ENCODE peak calls at places on chromosomes 4 and X, in six cellular contexts. G is psoas muscle, Q is upper lobe of left lung, L is tibial artery, E is cardiac muscle cell, D is right lobe of liver. K is an unnamed sample. For H3K27me3, the result is how much of the 10 kb centered on the place peaks cover.

GRCh38 chr4:4805805-4806345 is 53.6 kb upstream of the MSX1 start:
- DNase-seq in G (no peak), Q (no peak), L (no peak), D (no peak), E (no peak), K (no peak)

GRCh38 chr4:187312299-187312698 is 588.6 kb upstream of the FAT1 start:
- DNase-seq in L (no peak), D (no peak), Q (no peak), E (no peak), G (no peak), K (no peak)

GRCh38 chr4:90419124-90419711 is 292.0 kb downstream of the CCSER1 start:
- DNase-seq in Q (no peak), D (no peak), G (no peak), L (no peak), E (peak), K (peak)

GRCh38 chr4:123398803-123399637 is 2.4 kb downstream of the SPRY1 start:
- DNase-seq in L (peak), Q (peak), E (peak), G (peak), D (peak), K (no peak)

GRCh38 chr4:101102114-101102752 is 245.1 kb downstream of the PPP3CA start:
- DNase-seq in E (no peak), D (no peak), G (peak), L (peak), Q (no peak), K (no peak)

GRCh38 chr4:115234405-115235093 is 121.1 kb upstream of the NDST4 start:
- DNase-seq in L (no peak), E (peak), G (no peak), Q (no peak), D (no peak), K (no peak)

GRCh38 chrX:1221296-1221845 is 8.9 kb upstream of the CRLF2 start:
- DNase-seq in L (no peak), E (no peak), Q (no peak), G (no peak), D (no peak), K (no peak)

GRCh38 chrX:2572740-2573139 is 72.0 kb upstream of the DHRSX start:
- DNase-seq in E (no peak), L (no peak), G (no peak), Q (no peak), D (no peak), K (no peak)

GRCh38 chr4:167101035-167101434 is 133.3 kb downstream of the SPOCK3 start:
- DNase-seq in L (no peak), E (no peak), D (no peak), Q (no peak), G (no peak), K (no peak)

GRCh38 chr4:67366341-67366861 is 178.9 kb downstream of the CENPC start:
- DNase-seq in L (no peak), D (no peak), E (no peak), G (no peak), Q (no peak), K (no peak)

GRCh38 chrX:96985046-96985445 is 101.3 kb downstream of the RPA4 start:
- DNase-seq in L (no peak), Q (no peak), E (no peak), G (no peak), D (no peak), K (no peak)

GRCh38 chr4:157023941-157024340 is 52.0 kb upstream of the GLRB start:
- DNase-seq in D (no peak), E (no peak), G (no peak), Q (no peak), L (no peak), K (no peak)

GRCh38 chr4:52939739-52940138 is 77.6 kb downstream of the RASL11B start:
- DNase-seq in Q (no peak), D (no peak), G (no peak), L (no peak), E (no peak), K (no peak)

GRCh38 chrX:65601530-65602281 is 65.7 kb upstream of the MSN start:
- DNase-seq in G (peak), L (peak), E (no peak), Q (no peak), D (peak), K (no peak)

GRCh38 chrX:133473451-133473850 is 58.2 kb upstream of the GPC4 start:
- DNase-seq in D (no peak), L (no peak), G (no peak), E (no peak), Q (no peak), K (no peak)

GRCh38 chr4:180099962-180100361 is 2143.2 kb upstream of the TENM3 start:
- DNase-seq in E (no peak), Q (no peak), G (no peak), L (no peak), D (no peak), K (no peak)

GRCh38 chrX:41449615-41450014 is 2.5 kb downstream of the NYX start:
- DNase-seq in Q (no peak), G (no peak), L (no peak), D (no peak), E (peak), K (peak)

GRCh38 chr4:101346312-101346561 is 1.1 kb downstream of the PPP3CA start:
- DNase-seq in L (no peak), E (no peak), G (no peak), D (no peak), Q (no peak), K (no peak)

GRCh38 chr4:36088542-36088941 is 155.8 kb downstream of the ARAP2 start:
- DNase-seq in E (peak), G (no peak), L (no peak), D (no peak), Q (no peak), K (peak)

GRCh38 chr4:17055788-17056187 is 157.3 kb upstream of the LDB2 start:
- DNase-seq in E (no peak), D (no peak), L (no peak), Q (no peak), G (no peak), K (no peak)

GRCh38 chr4:141158219-141158618 is 24.9 kb upstream of the RNF150 start:
- DNase-seq in G (no peak), Q (no peak), D (no peak), E (peak), L (no peak), K (no peak)

GRCh38 chrX:2242980-2243379 is 257.8 kb downstream of the DHRSX start:
- DNase-seq in D (no peak), L (no peak), G (no peak), E (no peak), Q (peak), K (no peak)

GRCh38 chr4:157509286-157509685 is 288.8 kb downstream of the GRIA2 start:
- DNase-seq in D (no peak), E (no peak), G (no peak), L (no peak), Q (no peak), K (no peak)

GRCh38 chr4:72067051-72067450 is 35.3 kb downstream of the NPFFR2 start:
- DNase-seq in L (no peak), D (no peak), Q (no peak), E (no peak), G (no peak), K (no peak)

GRCh38 chr4:148795156-148795864 is 353.1 kb upstream of the NR3C2 start:
- DNase-seq in Q (no peak), L (no peak), G (no peak), D (no peak), E (peak), K (peak)

GRCh38 chr4:61201562-61202099 is 1.5 kb downstream of the ADGRL3 start:
- DNase-seq in Q (peak), G (no peak), D (no peak), L (no peak), E (peak), K (no peak)

GRCh38 chr4:156889616-156890594 is 81.7 kb downstream of the PDGFC start:
- DNase-seq in L (peak), Q (no peak), E (no peak), D (no peak), G (peak), K (peak)

GRCh38 chr4:151407466-151408379 is 1.3 kb upstream of the FHIP1A start:
- DNase-seq in Q (peak), G (peak), E (no peak), D (no peak), L (peak), K (no peak)

GRCh38 chr4:4671774-4672349 is 130.0 kb upstream of the STX18 start:
- DNase-seq in G (no peak), D (no peak), Q (no peak), L (no peak), E (no peak), K (no peak)

GRCh38 chrX:45232139-45232538 is 31.5 kb upstream of the DIPK2B start:
- DNase-seq in D (no peak), E (no peak), Q (no peak), G (no peak), L (no peak), K (no peak)

DNA sequence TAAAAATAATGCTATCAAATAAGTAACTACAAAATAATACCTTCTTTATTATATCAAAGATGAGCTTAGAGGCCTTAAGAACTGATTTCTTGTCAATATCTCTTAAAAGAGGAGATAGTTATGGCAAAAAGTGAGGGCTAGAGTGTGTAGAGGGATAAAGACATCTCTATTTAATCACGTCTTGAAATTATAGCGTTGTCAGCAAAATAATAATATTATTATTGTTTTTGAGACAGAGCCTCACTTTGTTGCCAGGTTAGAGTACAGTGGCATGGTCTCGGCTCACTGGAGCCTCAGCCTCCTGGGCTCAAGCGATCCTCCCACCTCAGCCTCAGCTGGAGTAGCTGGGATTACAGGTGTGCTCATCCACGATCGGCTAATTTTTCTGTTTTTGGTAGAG is 18.3 kb downstream of the SUPT20HL1 start:
- DNase-seq in Q (no peak), D (no peak), L (no peak), E (no peak), G (no peak), K (no peak)
- H3K4me3 ChIP-seq in Q (no peak), D (no peak), L (no peak), E (no peak), G (no peak), K (no peak)

DNA sequence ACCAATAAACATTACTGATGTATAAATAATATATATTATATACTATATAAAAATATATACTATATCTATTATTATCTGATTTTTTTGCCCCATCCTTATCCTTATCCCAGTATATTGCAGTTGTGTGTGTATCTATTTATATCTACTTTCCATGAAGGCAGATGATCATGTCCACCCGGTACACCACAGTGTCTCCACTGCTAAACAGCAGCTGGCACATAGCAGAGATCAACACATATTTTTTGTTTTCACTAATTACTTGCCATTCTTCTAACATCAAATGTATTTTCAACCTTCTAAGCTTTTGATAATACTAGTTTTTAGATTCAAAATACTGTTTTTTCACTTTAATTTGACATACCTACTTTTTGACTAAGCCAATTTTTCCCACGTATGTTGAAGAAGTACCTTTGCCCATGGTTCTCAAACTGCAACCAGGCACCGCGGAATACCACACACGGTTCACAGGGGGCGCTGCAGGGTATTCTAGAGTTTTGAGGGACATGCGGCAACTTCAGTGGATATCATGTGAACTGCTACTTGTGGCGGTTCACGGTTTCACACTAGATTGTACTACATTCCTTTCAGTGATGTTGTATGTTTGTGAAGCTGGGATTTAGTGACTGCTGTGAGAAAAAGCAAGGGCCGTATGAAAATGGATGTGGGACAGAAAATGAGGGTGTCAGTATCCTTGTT is 182.5 kb upstream of the NPY2R start:
- DNase-seq in G (no peak), D (peak), L (no peak), Q (no peak), E (peak), K (no peak)
- TF ChIP-seq CTCF in G (no peak), D (peak), L (peak), Q (no peak), E (peak), K (peak)

DNA sequence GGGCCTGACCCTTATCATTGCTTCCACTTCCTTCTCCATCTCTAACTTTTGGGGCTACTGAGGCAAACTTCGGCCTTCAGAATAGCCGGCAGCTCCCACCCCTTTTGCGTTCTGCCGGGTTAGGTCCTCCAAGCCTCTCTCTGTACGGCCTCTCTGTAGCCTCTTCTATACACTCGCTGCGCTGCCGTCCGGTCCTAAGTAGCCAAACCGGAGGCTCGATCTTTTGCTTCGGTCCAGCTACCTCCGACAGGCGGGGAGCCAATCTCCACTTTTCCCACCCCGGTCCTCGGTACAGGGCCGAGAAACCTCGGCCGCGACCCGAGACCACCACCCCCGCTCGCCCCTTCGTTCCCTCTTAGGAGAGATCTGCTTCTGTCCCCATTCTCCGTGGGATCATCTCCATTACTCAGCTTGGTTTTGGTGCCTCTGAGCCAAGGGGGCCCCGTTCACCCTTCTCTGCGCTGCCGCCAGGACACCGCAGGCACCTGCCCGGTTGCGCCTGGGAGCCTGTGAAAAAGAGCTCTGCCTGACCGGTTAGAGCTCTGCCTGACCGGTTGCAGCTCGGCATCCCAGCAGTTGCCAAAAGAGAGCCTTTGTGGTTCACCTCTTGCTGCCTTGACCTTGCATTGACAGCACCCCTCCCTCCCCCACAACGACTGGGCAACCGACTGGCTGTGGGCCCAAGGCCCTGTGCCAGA is 1.0 kb upstream of the HTR2C start:
- DNase-seq in G (no peak), E (peak), D (no peak), L (no peak), Q (peak), K (no peak)
- H3K27me3 ChIP-seq in G (under half), E (half or more), D (under half), L (under half), Q (under half), K (under half)

GRCh38 chrX:119399772-119400101 is 601 bp downstream of the SLC25A43 start:
- DNase-seq in G (no peak), Q (no peak), E (no peak), L (no peak), D (no peak), K (no peak)
- H3K4me3 ChIP-seq in G (peak), Q (peak), E (peak), L (peak), D (peak), K (peak)

GRCh38 chr4:139509727-139510410 is 46.1 kb downstream of the SETD7 start:
- DNase-seq in G (no peak), L (no peak), E (peak), D (peak), Q (no peak), K (no peak)
- TF ChIP-seq CTCF in G (peak), L (no peak), E (peak), D (peak), Q (no peak), K (peak)

DNA sequence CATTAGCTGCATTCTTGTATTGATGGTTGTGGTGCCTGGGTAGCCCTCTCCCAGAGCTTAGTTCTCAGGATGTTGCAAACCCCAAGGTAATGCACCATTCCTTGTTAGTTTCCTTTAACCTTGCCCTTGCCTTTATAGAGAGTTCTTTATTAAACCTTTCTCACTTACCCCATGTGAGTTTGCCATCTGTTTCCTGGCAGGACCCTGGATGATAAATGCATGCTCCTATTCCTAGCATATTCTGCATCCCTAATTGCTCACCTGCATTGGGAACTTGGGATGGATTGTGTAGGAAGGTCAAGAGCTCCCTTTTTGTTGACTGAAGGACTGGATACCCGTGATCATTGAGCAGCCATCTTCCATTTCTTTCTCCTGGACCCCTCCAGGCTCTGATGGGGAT is 59.9 kb upstream of the AP1S2 start:
- DNase-seq in D (no peak), G (no peak), Q (no peak), L (no peak), E (no peak), K (no peak)
- H3K27me3 ChIP-seq in D (under half), G (under half), Q (under half), L (under half), E (under half), K (under half)

GRCh38 chr4:86033171-86033570 is 326.7 kb downstream of the MAPK10 start:
- DNase-seq in D (no peak), Q (no peak), G (peak), L (peak), E (peak), K (no peak)
- H3K4me3 ChIP-seq in D (no peak), Q (no peak), G (no peak), L (peak), E (no peak), K (no peak)

GRCh38 chrX:112868586-112868985 is 28.0 kb upstream of the AMOT start:
- DNase-seq in E (no peak), L (no peak), D (no peak), Q (no peak), G (no peak), K (no peak)

GRCh38 chrX:112874614-112875013 is 34.0 kb upstream of the AMOT start:
- DNase-seq in L (no peak), E (no peak), Q (no peak), D (no peak), G (no peak), K (no peak)

GRCh38 chrX:112877771-112878173 is 37.1 kb upstream of the AMOT start:
- DNase-seq in Q (no peak), D (no peak), G (no peak), L (no peak), E (no peak), K (no peak)

DNA sequence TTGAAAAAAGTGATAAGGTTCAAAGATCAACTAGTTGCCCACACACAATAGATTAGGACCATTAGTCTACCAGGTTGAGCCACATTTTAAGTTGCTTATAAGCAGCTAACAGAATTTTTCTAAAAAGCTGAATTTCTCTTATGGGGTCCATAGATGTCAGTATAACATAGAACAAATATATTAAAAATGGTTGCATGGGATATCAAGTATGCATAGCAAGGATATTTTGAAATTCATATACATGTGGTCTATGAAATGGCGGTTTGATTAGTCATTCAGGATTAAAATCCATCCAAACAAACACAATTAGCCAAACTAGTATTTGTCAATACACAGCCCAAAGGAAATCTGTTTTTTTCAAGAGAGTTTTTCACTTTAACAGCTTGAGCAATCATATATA is 33.5 kb upstream of the AMOT start:
- DNase-seq in G (no peak), L (no peak), D (no peak), E (no peak), Q (no peak), K (no peak)
- TF ChIP-seq CTCF in G (peak), L (no peak), D (no peak), E (peak), Q (no peak), K (no peak)

DNA sequence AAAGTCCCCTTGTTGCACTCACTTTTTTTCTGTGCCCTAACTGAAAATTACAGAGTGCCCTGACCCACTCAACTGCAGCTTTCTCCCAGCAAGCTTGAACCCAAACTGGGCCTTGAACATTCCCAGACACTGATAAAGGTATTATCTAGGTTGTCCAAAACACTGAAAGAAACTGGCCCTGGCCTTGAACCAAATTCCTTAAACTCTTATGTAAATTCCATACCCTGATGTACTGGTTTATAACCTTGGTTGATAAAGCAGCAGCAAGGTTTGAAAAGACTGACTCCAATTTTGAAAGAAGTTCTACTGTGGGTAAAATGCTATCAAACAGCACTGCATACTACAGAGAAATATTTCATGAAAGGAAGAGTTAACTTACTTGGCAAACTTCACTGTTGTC is 125.6 kb downstream of the PHF8 start:
- DNase-seq in D (no peak), E (peak), L (no peak), Q (no peak), G (no peak), K (no peak)
- H3K27me3 ChIP-seq in D (under half), E (under half), L (under half), Q (under half), G (under half), K (under half)